ENCODE peak calls at places on chromosomes 2 and 18, in five cellular contexts. R is H9, O is A172, C is GM13977, J is NAMALWA. I is an unnamed sample.

GRCh38 chr2:84879595-84880394 is 1.1 kb downstream of the TRABD2A start:
- DNase-seq in R (peak; percentile 50), C (peak; percentile 49), J (peak; percentile 24), O (no peak), I (peak; percentile 49)

GRCh38 chr2:55175254-55176093 is 56.6 kb downstream of the CLHC1 start:
- DNase-seq in R (no peak), O (peak; percentile 57), C (peak; percentile 62), J (peak; percentile 82), I (no peak)

GRCh38 chr18:8656226-8656625 is 47.0 kb downstream of the RAB12 start:
- DNase-seq in C (no peak), R (no peak), O (no peak), J (no peak), I (no peak)

GRCh38 chr2:147211484-147211883 is 633.3 kb upstream of the ACVR2A start:
- DNase-seq in O (no peak), R (no peak), J (no peak), C (no peak), I (no peak)

GRCh38 chr2:37324536-37324785 is 172 bp downstream of the PRKD3 start:
- DNase-seq in C (no peak), J (peak; percentile 83), O (no peak), R (no peak), I (no peak)

GRCh38 chr18:74529811-74530583 is 4.3 kb upstream of the CNDP1 start:
- DNase-seq in C (no peak), R (peak; percentile 23), J (no peak), O (no peak), I (no peak)

GRCh38 chr2:133674433-133675331 is 106.4 kb upstream of the NCKAP5 start:
- DNase-seq in R (peak; percentile 43), O (peak; percentile 30), C (no peak), J (no peak), I (no peak)

GRCh38 chr2:127428815-127429109 is 10.5 kb downstream of the PROC start:
- DNase-seq in R (no peak), J (no peak), C (no peak), O (no peak), I (no peak)

GRCh38 chr2:114082731-114083433 is 193.0 kb downstream of the ACTR3 start:
- DNase-seq in C (no peak), R (no peak), O (no peak), J (no peak), I (no peak)

GRCh38 chr2:125455110-125455509 is 1200.8 kb upstream of the GYPC start:
- DNase-seq in O (no peak), J (no peak), R (no peak), C (no peak), I (no peak)

GRCh38 chr2:127607399-127607908 is 38.5 kb upstream of the GPR17 start:
- DNase-seq in J (no peak), C (no peak), R (peak; percentile 12), O (no peak), I (no peak)

GRCh38 chr2:46996300-46996843 is 80.8 kb upstream of the MCFD2 start:
- DNase-seq in C (no peak), R (no peak), O (no peak), J (no peak), I (no peak)

GRCh38 chr2:101675512-101675911 is 22.0 kb upstream of the MAP4K4 start:
- DNase-seq in J (no peak), O (no peak), C (peak; percentile 31), R (no peak), I (no peak)

GRCh38 chr2:11239718-11240462 is 84.6 kb downstream of the SLC66A3 start:
- DNase-seq in C (no peak), R (no peak), J (no peak), O (peak; percentile 82), I (no peak)

GRCh38 chr18:10201655-10202054 is 252.8 kb upstream of the APCDD1 start:
- DNase-seq in J (no peak), C (no peak), R (no peak), O (no peak), I (no peak)

GRCh38 chr2:26735096-26735495 is 29.0 kb upstream of the SLC35F6 start:
- DNase-seq in O (peak; percentile 80), J (no peak), R (no peak), C (no peak), I (no peak)

GRCh38 chr2:225010804-225011203 is 31.5 kb downstream of the DOCK10 start:
- DNase-seq in C (no peak), J (no peak), O (peak; percentile 78), R (no peak), I (no peak)

GRCh38 chr2:96251721-96252292 is 14.0 kb downstream of the TMEM127 start:
- DNase-seq in J (no peak), O (peak; percentile 99), C (peak; percentile 3), R (peak; percentile 45), I (peak; percentile 34)

GRCh38 chr2:232980683-232981082 is 32.4 kb downstream of the NGEF start:
- DNase-seq in C (no peak), J (no peak), O (peak; percentile 55), R (no peak), I (no peak)

GRCh38 chr2:234670052-234670451 is 173.2 kb upstream of the ARL4C start:
- DNase-seq in O (peak; percentile 90), C (no peak), R (no peak), J (no peak), I (no peak)

GRCh38 chr2:180175736-180176135 is 168.6 kb upstream of the CWC22 start:
- DNase-seq in J (no peak), C (no peak), R (no peak), O (no peak), I (no peak)

GRCh38 chr2:25314514-25315315 is 27.0 kb downstream of the DNMT3A start:
- DNase-seq in J (peak; percentile 27), O (no peak), C (peak; percentile 90), R (peak; percentile 91), I (peak; percentile 96)

GRCh38 chr2:231680992-231681852 is 27.1 kb upstream of the PTMA start:
- DNase-seq in R (peak; percentile 92), O (no peak), C (peak; percentile 98), J (peak; percentile 70), I (no peak)

GRCh38 chr2:199471443-199472057 is 13.8 kb upstream of the SATB2 start:
- DNase-seq in J (peak; percentile 31), R (peak; percentile 92), O (peak; percentile 57), C (peak; percentile 59), I (peak; percentile 57)

GRCh38 chr2:26941486-26941885 is 29.0 kb upstream of the MAPRE3 start:
- DNase-seq in O (peak; percentile 45), C (no peak), R (no peak), J (no peak), I (no peak)

GRCh38 chr18:49988733-49989132 is 175.4 kb upstream of the ACAA2 start:
- DNase-seq in C (no peak), J (no peak), R (no peak), O (no peak), I (no peak)

GRCh38 chr2:213238753-213239591 is 45.3 kb upstream of the SPAG16 start:
- DNase-seq in R (no peak), J (peak; percentile 73), C (no peak), O (peak; percentile 67), I (no peak)

GRCh38 chr2:120741514-120742448 is 6.1 kb downstream of the GLI2 start:
- DNase-seq in R (peak; percentile 45), O (no peak), C (no peak), J (no peak), I (no peak)

GRCh38 chr2:134454931-134455330 is 201.1 kb downstream of the MGAT5 start:
- DNase-seq in R (no peak), J (no peak), O (no peak), C (no peak), I (no peak)

GRCh38 chr2:118012778-118013177 is 1.1 kb downstream of the CCDC93 start:
- DNase-seq in R (no peak), C (no peak), O (no peak), J (no peak), I (peak; percentile 11)

GRCh38 chr2:60961457-60961856 is 56.1 kb upstream of the PEX13 start:
- DNase-seq in O (no peak), R (no peak), J (no peak), C (no peak), I (no peak)

GRCh38 chr2:69177063-69177771 is 164.2 kb downstream of the ANTXR1 start:
- DNase-seq in R (peak; percentile 70), J (no peak), O (peak; percentile 97), C (no peak), I (no peak)

GRCh38 chr2:202278944-202279343 is 13.4 kb downstream of the NOP58 start:
- DNase-seq in J (peak; percentile 52), R (no peak), O (peak; percentile 76), C (no peak), I (no peak)

GRCh38 chr2:43171789-43172188 is 54.6 kb downstream of the ZFP36L2 start:
- DNase-seq in C (no peak), O (peak; percentile 62), R (no peak), J (no peak), I (no peak)

GRCh38 chr2:32553829-32554432 is 73.9 kb upstream of the TTC27 start:
- DNase-seq in O (peak; percentile 21), C (peak; percentile 61), R (no peak), J (peak; percentile 86), I (no peak)

GRCh38 chr2:102141915-102142828 is at the start of gene IL1R1:
- DNase-seq in O (no peak), J (no peak), R (peak; percentile 57), C (peak; percentile 56), I (peak; percentile 39)

GRCh38 chr18:9429662-9429993 is 45.7 kb upstream of the RALBP1 start:
- DNase-seq in C (no peak), R (no peak), J (no peak), O (no peak), I (no peak)

I was measured in activated CD4-positive, alpha-beta memory T cell treated with anti-CD3 and anti-CD28 coated beads for 36 hours.